ENCODE peak calls at places on chromosomes 2 and 18, in five cellular contexts. J is nephron progenitor cell, R is fibroblast of villous mesenchyme, E is psoas muscle, P is astrocyte of the cerebellum. X is an unnamed sample.

GRCh38 chr18:67518566-67518965 is 2.0 kb upstream of the DSEL start:
- DNase-seq in R (no peak), E (no peak), P (no peak), J (no peak), X (no peak)

GRCh38 chr2:9266711-9267110 is 60.1 kb downstream of the ASAP2 start:
- DNase-seq in R (no peak), E (no peak), J (no peak), P (peak), X (no peak)

GRCh38 chr2:151886235-151886634 is 58.0 kb upstream of the ARL5A start:
- DNase-seq in E (no peak), P (no peak), J (no peak), R (no peak), X (no peak)

GRCh38 chr18:11840493-11840892 is 10.7 kb upstream of the CHMP1B start:
- DNase-seq in R (no peak), E (no peak), P (no peak), J (no peak), X (no peak)

GRCh38 chr2:237072067-237072931 is 13.4 kb upstream of the COPS8 start:
- DNase-seq in E (peak), R (peak), J (peak), P (no peak), X (peak)

GRCh38 chr2:88871336-88871735 is 179.9 kb downstream of the RPIA start:
- DNase-seq in P (no peak), J (no peak), R (no peak), E (no peak), X (no peak)

GRCh38 chr2:48448274-48449061 is 81.5 kb upstream of the STON1 start:
- DNase-seq in P (peak), E (no peak), R (peak), J (no peak), X (no peak)

GRCh38 chr2:165637396-165637795 is 156.7 kb downstream of the GALNT3 start:
- DNase-seq in E (no peak), J (no peak), R (no peak), P (no peak), X (no peak)

GRCh38 chr2:80073134-80073561 is 231.4 kb downstream of the LRRTM1 start:
- DNase-seq in P (peak), R (peak), J (peak), E (no peak), X (no peak)

GRCh38 chr2:227412877-227413276 is 25.1 kb upstream of the SCYGR1 start:
- DNase-seq in R (no peak), J (no peak), E (no peak), P (no peak), X (no peak)

GRCh38 chr2:8412082-8412481 is 269.8 kb upstream of the ID2 start:
- DNase-seq in E (no peak), J (no peak), P (no peak), R (no peak), X (no peak)

GRCh38 chr2:199907008-199907714 is 3.9 kb upstream of the C2orf69 start:
- DNase-seq in P (no peak), J (no peak), R (no peak), E (no peak), X (no peak)

GRCh38 chr2:208573559-208573958 is 167.0 kb downstream of the PTH2R start:
- DNase-seq in P (no peak), J (no peak), R (no peak), E (no peak), X (no peak)

GRCh38 chr18:13105059-13105458 is 113.5 kb upstream of the LDLRAD4 start:
- DNase-seq in J (no peak), P (no peak), R (no peak), E (no peak), X (no peak)

GRCh38 chr18:13107074-13107473 is 111.5 kb upstream of the LDLRAD4 start:
- DNase-seq in P (no peak), E (no peak), J (no peak), R (no peak), X (no peak)

GRCh38 chr18:13100942-13101658 is 109.9 kb downstream of the CEP192 start:
- DNase-seq in E (no peak), R (no peak), P (no peak), J (no peak), X (no peak)

GRCh38 chr18:13101659-13101992 is 110.5 kb downstream of the CEP192 start:
- DNase-seq in P (no peak), R (no peak), J (no peak), E (no peak), X (no peak)

GRCh38 chr18:13103366-13103765 is 112.2 kb downstream of the CEP192 start:
- DNase-seq in R (peak), J (no peak), P (no peak), E (no peak), X (no peak)
- TF ChIP-seq CTCF in R (peak), J (no peak), P (peak), E (no peak), X (no peak)

GRCh38 chr18:3595282-3596273 is 145.6 kb downstream of the TGIF1 start:
- DNase-seq in P (peak), R (peak), E (peak), J (no peak), X (peak)

GRCh38 chr18:3594760-3595241 is 144.8 kb downstream of the TGIF1 start:
- DNase-seq in J (no peak), R (peak), P (no peak), E (no peak), X (no peak)

GRCh38 chr18:3597159-3597977 is 147.4 kb downstream of the TGIF1 start:
- DNase-seq in E (no peak), R (peak), J (no peak), P (no peak), X (no peak)

GRCh38 chr18:3593904-3594759 is 144.2 kb downstream of the TGIF1 start:
- DNase-seq in J (peak), R (peak), P (peak), E (peak), X (peak)

DNA sequence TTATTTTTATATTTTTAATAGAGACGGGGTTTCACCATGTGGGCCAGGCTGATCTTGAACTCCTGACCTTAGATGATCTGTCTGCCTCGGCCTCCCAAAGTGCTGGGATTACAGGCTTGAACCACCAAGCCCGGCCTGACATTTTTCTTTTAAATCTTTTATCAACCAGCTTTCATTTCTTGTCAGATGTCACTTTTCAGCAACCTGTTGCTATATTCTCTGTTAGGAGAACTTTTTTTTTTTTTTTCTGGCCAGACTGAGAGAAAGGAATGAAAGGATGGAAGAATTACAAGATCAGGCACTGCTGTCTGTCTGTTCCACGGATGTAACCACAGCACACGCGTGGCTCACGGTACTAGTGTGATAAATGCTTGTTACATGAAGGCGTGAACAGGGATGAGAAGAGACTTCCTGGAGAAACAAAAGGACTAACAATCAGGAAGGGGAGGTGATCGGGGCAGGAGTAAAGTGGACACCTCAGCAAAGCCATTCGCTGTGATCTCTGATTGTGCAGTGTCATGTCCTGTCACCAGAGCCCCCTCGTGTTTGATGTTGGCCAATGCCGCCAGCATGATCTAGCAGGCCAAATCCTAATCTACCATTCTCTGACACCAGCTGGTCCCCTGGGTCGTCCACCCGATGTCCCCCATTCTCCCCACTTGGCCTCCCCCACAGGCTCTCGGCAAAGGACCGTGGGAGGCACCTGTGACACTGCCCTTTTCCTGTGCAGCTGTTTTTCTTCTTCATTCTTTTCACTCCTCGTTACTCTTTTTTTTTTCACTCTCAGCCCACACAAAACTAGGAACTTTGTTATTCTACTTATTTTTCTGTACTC is 146.6 kb downstream of the TGIF1 start:
- DNase-seq in J (peak), E (peak), R (peak), P (no peak), X (peak)
- TF ChIP-seq CTCF in J (peak), E (no peak), R (peak), P (peak), X (no peak)

DNA sequence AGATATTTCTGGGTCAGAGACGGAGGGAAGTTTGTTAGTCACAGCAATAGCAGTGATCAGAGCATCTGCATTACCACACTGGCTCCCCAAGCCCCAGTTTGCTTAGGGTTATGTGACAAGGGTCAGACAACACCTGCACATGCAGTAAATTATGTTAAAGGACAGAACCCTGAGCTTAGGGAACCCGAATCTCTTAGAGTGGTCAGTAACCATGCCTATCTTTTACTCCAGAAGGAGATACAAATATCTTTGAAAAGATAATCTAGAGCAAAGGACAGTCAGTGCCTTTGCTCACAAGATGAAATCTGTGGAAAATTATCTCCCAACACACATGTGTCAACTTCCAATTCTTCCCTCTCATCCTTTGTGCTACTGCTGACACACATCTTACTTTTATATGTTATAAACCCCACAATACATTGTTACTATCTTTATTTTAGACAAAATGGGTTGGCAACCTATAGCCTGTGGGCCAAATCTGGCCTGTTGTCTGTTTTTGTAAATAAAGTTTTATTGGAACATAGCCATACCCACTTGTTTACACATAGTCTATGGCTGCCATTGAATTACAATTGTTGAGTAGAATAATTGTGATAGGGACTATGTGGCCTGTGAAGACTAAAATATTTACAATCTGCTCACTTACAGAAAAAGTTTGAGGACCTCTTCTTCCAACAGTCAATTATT is 158.9 kb upstream of the SMAD7 start:
- DNase-seq in J (no peak), P (no peak), E (no peak), R (no peak), X (no peak)
- TF ChIP-seq CTCF in J (no peak), P (no peak), E (no peak), R (no peak), X (no peak)

GRCh38 chr2:230885467-230886130 is 20.9 kb downstream of the ITM2C start:
- DNase-seq in J (peak), P (peak), E (no peak), R (peak), X (no peak)
- TF ChIP-seq CTCF in J (no peak), P (no peak), E (no peak), R (no peak), X (no peak)

GRCh38 chr18:77702686-77703085 is 453.0 kb downstream of the GALR1 start:
- DNase-seq in P (peak), E (no peak), J (peak), R (peak), X (no peak)
- TF ChIP-seq CTCF in P (peak), E (peak), J (peak), R (no peak), X (no peak)

GRCh38 chr2:61900246-61900645 is 5.2 kb upstream of the COMMD1 start:
- DNase-seq in R (peak), P (no peak), J (no peak), E (no peak), X (no peak)

GRCh38 chr2:61898810-61899209 is 6.7 kb upstream of the COMMD1 start:
- DNase-seq in J (no peak), P (no peak), R (peak), E (no peak), X (no peak)
- TF ChIP-seq CTCF in J (peak), P (peak), R (peak), E (no peak), X (no peak)

DNA sequence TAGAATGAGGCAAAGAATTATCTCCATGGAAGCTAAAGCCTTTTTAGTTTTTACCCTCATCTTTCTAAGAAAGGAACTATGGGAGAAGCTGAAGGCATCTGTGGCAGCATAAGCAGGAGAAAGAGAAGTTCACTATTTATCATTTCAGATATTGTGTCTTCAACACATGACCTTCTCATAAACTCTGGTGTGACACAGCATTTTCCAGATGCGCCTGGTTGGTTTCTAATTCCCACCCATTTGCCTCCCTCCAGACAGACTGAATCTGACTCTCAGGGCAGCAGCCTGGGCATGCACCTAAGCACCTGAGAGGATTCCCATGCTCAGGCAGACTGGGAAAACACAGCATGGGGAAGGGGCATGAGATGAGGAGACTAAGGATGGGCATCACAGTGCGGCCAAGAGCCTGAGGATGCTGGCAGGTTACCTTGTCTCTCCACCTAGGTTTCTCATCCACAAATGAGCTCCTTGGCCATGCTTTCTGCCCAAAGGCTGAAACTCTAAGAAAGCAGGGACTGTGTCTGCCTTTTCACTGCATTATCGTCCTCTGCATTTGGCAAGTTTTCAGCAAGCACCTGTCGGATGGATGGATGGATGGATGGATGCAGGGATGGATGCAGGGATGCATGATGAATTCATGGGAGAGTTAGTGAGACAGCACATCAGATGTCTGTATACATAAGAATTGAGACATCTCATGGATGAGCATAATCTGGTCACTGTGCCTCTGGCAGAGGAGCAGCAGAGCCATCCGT is 28.8 kb upstream of the SULT1C4 start:
- DNase-seq in P (no peak), J (no peak), E (no peak), R (peak), X (no peak)
- TF ChIP-seq CTCF in P (no peak), J (no peak), E (no peak), R (no peak), X (no peak)